ENCODE peak calls at places on chromosomes 4 and X, in four cellular contexts. One of them, this sample, is unnamed.

GRCh38 chr4:61202100-61202637 is 2.0 kb downstream of the ADGRL3 start:
- DNase-seq in tibial artery: peak; percentile 68
- DNase-seq in A549: no peak
- DNase-seq in fibroblast of mammary gland: no peak
- DNase-seq in this sample: peak; percentile 12

GRCh38 chr4:70895846-70896435 is 6.2 kb upstream of the MOB1B start:
- DNase-seq in fibroblast of mammary gland: no peak
- DNase-seq in tibial artery: no peak
- DNase-seq in A549: no peak
- DNase-seq in this sample: no peak

GRCh38 chr4:100299441-100299840 is 109.2 kb upstream of the DDIT4L start:
- DNase-seq in A549: no peak
- DNase-seq in fibroblast of mammary gland: no peak
- DNase-seq in tibial artery: no peak
- DNase-seq in this sample: peak; percentile 39

GRCh38 chrX:71541546-71542022 is 8.7 kb downstream of the OGT start:
- DNase-seq in fibroblast of mammary gland: peak; percentile 66
- DNase-seq in A549: no peak
- DNase-seq in tibial artery: no peak
- DNase-seq in this sample: peak; percentile 77

GRCh38 chrX:23784487-23785301 is 1.7 kb downstream of the SAT1 start:
- DNase-seq in fibroblast of mammary gland: peak; percentile 95
- DNase-seq in A549: no peak
- DNase-seq in tibial artery: no peak
- DNase-seq in this sample: peak; percentile 81

GRCh38 chr4:16916719-16917337 is 18.4 kb upstream of the LDB2 start:
- DNase-seq in tibial artery: no peak
- DNase-seq in fibroblast of mammary gland: peak; percentile 56
- DNase-seq in A549: peak; percentile 15
- DNase-seq in this sample: peak; percentile 42

GRCh38 chrX:133365886-133366611 is 49.2 kb downstream of the GPC4 start:
- DNase-seq in fibroblast of mammary gland: peak; percentile 12
- DNase-seq in A549: no peak
- DNase-seq in tibial artery: no peak
- DNase-seq in this sample: no peak

GRCh38 chr4:51858605-51859211 is 15.8 kb downstream of the DCUN1D4 start:
- DNase-seq in A549: no peak
- DNase-seq in tibial artery: no peak
- DNase-seq in fibroblast of mammary gland: peak; percentile 16
- DNase-seq in this sample: no peak

GRCh38 chrX:119778829-119779228 is 12.6 kb downstream of the RPL39 start:
- DNase-seq in A549: no peak
- DNase-seq in tibial artery: no peak
- DNase-seq in fibroblast of mammary gland: no peak
- DNase-seq in this sample: no peak

GRCh38 chrX:119775517-119776238 is 15.8 kb downstream of the RPL39 start:
- DNase-seq in fibroblast of mammary gland: no peak
- DNase-seq in tibial artery: no peak
- DNase-seq in A549: no peak
- DNase-seq in this sample: no peak
- H3K4me3 ChIP-seq in fibroblast of mammary gland: no peak overlapping the region
- H3K4me3 ChIP-seq in tibial artery: no peak overlapping the region
- H3K4me3 ChIP-seq in A549: no peak overlapping the region
- H3K4me3 ChIP-seq in this sample: no peak overlapping the region

GRCh38 chr4:82898322-82899243 is 2.0 kb upstream of the THAP9 start:
- DNase-seq in fibroblast of mammary gland: peak; percentile 95
- DNase-seq in A549: peak; percentile 10
- DNase-seq in tibial artery: no peak
- DNase-seq in this sample: peak; percentile 91
- TF ChIP-seq CTCF in fibroblast of mammary gland: peak; percentile 36
- TF ChIP-seq CTCF in A549: peak; percentile 55
- TF ChIP-seq CTCF in tibial artery: peak; percentile 20
- TF ChIP-seq CTCF in this sample: peak; percentile 31

DNA sequence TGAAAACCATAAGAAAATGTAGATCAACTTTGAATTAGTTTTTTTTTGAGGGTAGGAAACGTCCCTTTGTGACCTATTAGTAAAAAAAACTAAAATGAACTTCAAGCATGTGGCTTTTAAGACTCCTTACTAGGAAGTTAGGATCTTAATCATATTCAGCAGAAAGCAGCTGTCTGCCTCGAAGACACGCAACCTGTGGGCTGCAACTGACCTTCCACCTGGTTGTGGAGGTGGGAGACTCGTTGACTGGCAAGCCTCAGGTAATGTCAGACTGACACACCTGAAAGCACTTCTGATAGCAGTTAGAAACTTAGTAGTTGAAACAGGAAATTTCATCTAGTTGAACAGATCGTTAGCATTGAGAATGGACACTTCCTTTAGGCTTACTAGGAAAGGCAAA is 37.4 kb downstream of the CCNG2 start:
- DNase-seq in fibroblast of mammary gland: no peak
- DNase-seq in A549: no peak
- DNase-seq in tibial artery: no peak
- DNase-seq in this sample: no peak
- H3K4me3 ChIP-seq in fibroblast of mammary gland: no peak overlapping the region
- H3K4me3 ChIP-seq in A549: no peak overlapping the region
- H3K4me3 ChIP-seq in tibial artery: no peak overlapping the region
- H3K4me3 ChIP-seq in this sample: no peak overlapping the region

GRCh38 chr4:15848191-15848842 is 70.2 kb downstream of the CD38 start:
- DNase-seq in fibroblast of mammary gland: peak; percentile 2
- DNase-seq in tibial artery: no peak
- DNase-seq in A549: no peak
- DNase-seq in this sample: no peak
- TF ChIP-seq CTCF in fibroblast of mammary gland: no peak
- TF ChIP-seq CTCF in tibial artery: no peak
- TF ChIP-seq CTCF in A549: no peak
- TF ChIP-seq CTCF in this sample: no peak

GRCh38 chrX:136779346-136779781 is 1.4 kb downstream of the ARHGEF6 start:
- DNase-seq in tibial artery: no peak
- DNase-seq in fibroblast of mammary gland: no peak
- DNase-seq in A549: no peak
- DNase-seq in this sample: no peak
- H3K4me3 ChIP-seq in tibial artery: peak overlapping the region; percentile 45
- H3K4me3 ChIP-seq in fibroblast of mammary gland: no peak overlapping the region
- H3K4me3 ChIP-seq in A549: no peak overlapping the region
- H3K4me3 ChIP-seq in this sample: no peak overlapping the region

GRCh38 chr4:114378306-114378903 is 220.2 kb upstream of the UGT8 start:
- DNase-seq in A549: no peak
- DNase-seq in fibroblast of mammary gland: peak; percentile 57
- DNase-seq in tibial artery: no peak
- DNase-seq in this sample: peak; percentile 68
- TF ChIP-seq CTCF in A549: peak; percentile 63
- TF ChIP-seq CTCF in fibroblast of mammary gland: peak; percentile 61
- TF ChIP-seq CTCF in tibial artery: peak; percentile 60
- TF ChIP-seq CTCF in this sample: peak; percentile 62